ENCODE peak calls at places on chromosome 5, in six cellular contexts. B is B cell, C is nephron progenitor cell, G is frontal cortex, N is GM19239, T is activated T-cell treated with anti-CD3 and anti-CD28 coated beads for 24 hours. W is an unnamed sample.
A peak's percentile ranks its signal among the peaks of the same experiment; 100 is the strongest.

GRCh38 chr5:112649882-112650281 is 87.8 kb upstream of the APC start:
- DNase-seq in G (no peak), B (no peak), T (no peak), C (no peak), N (no peak), W (no peak)

GRCh38 chr5:53355930-53356329 is 124.5 kb upstream of the FST start:
- DNase-seq in C (no peak), B (no peak), N (no peak), T (no peak), G (no peak), W (no peak)

GRCh38 chr5:141879941-141880738 is 1.9 kb upstream of the PCDH1 start:
- DNase-seq in G (no peak), N (no peak), B (no peak), T (no peak), C (no peak), W (no peak)

GRCh38 chr5:132446621-132447020 is 44.0 kb downstream of the IRF1 start:
- DNase-seq in T (no peak), B (no peak), C (no peak), G (no peak), N (no peak), W (no peak)

GRCh38 chr5:122981846-122982245 is 54.7 kb downstream of the PPIC start:
- DNase-seq in G (no peak), C (no peak), N (no peak), B (no peak), T (no peak), W (no peak)

GRCh38 chr5:61431923-61432620 is 100.0 kb downstream of the ZSWIM6 start:
- DNase-seq in T (no peak), C (no peak), N (no peak), G (no peak), B (no peak), W (no peak)

GRCh38 chr5:118548761-118549160 is 439.6 kb downstream of the DTWD2 start:
- DNase-seq in G (no peak), C (no peak), B (no peak), T (no peak), N (no peak), W (no peak)

GRCh38 chr5:106699198-106699597 is 971.5 kb downstream of the EFNA5 start:
- DNase-seq in C (peak; percentile 3), G (no peak), T (no peak), N (no peak), B (no peak), W (no peak)

GRCh38 chr5:1153428-1153827 is 41.6 kb upstream of the SLC12A7 start:
- DNase-seq in T (no peak), G (no peak), B (no peak), C (no peak), N (no peak), W (no peak)

GRCh38 chr5:177077335-177077734 is 9.4 kb upstream of the FGFR4 start:
- DNase-seq in N (no peak), G (no peak), B (no peak), T (no peak), C (no peak), W (no peak)

GRCh38 chr5:34743878-34744277 is 87.8 kb downstream of the RAI14 start:
- DNase-seq in N (no peak), C (no peak), G (no peak), B (no peak), T (no peak), W (no peak)

W was measured in GM12878.